ENCODE peak calls at places on chromosomes 11 and 22, in four cellular contexts. K is breast epithelium, U is tibial nerve, W is prostate gland. G is an unnamed sample. For H3K4me1, the result is how much of the 10 kb centered on the place peaks cover.

GRCh38 chr11:36411202-36411640 is 98.9 kb downstream of the TRAF6 start:
- DNase-seq in K (no peak), U (no peak), W (no peak), G (no peak)

GRCh38 chr11:115170133-115170815 is 333.9 kb downstream of the CADM1 start:
- DNase-seq in K (no peak), U (no peak), W (no peak), G (peak)

GRCh38 chr22:36913431-36914382 is at the start of gene CSF2RB:
- DNase-seq in K (no peak), U (no peak), W (no peak), G (no peak)

GRCh38 chr11:71420455-71421241 is 27.5 kb downstream of the DHCR7 start:
- DNase-seq in K (no peak), U (no peak), W (peak), G (peak)

GRCh38 chr11:2791521-2792375 is 92.0 kb upstream of the KCNQ1OT1 start:
- DNase-seq in K (peak), U (peak), W (no peak), G (peak)

GRCh38 chr11:111047376-111047775 is 198.1 kb upstream of the POU2AF2 start:
- DNase-seq in K (no peak), U (no peak), W (no peak), G (no peak)

GRCh38 chr11:112129656-112130055 is 34.2 kb downstream of the IL18 start:
- DNase-seq in K (no peak), U (no peak), W (no peak), G (no peak)

GRCh38 chr11:50155508-50155907 is 122.8 kb downstream of the OR4C45 start:
- DNase-seq in K (no peak), U (no peak), W (no peak), G (no peak)

GRCh38 chr11:19980957-19981669 is 179.2 kb downstream of the DBX1 start:
- DNase-seq in K (no peak), U (no peak), W (peak), G (peak)

GRCh38 chr22:32534252-32535215 is 59.9 kb downstream of the FBXO7 start:
- DNase-seq in K (no peak), U (no peak), W (no peak), G (no peak)

GRCh38 chr22:17808688-17809403 is 34.6 kb upstream of the BID start:
- DNase-seq in K (no peak), U (no peak), W (no peak), G (no peak)

GRCh38 chr11:14973621-14974020 is 1.5 kb upstream of the CALCA start:
- DNase-seq in K (no peak), U (no peak), W (no peak), G (peak)

GRCh38 chr11:19698493-19699292 is 13.9 kb upstream of the NAV2 start:
- DNase-seq in K (no peak), U (no peak), W (no peak), G (no peak)

GRCh38 chr11:61554172-61554988 is 26.5 kb downstream of the SYT7 start:
- DNase-seq in K (no peak), U (no peak), W (no peak), G (no peak)

GRCh38 chr11:30730011-30730410 is 143.9 kb upstream of the MPPED2 start:
- DNase-seq in K (no peak), U (no peak), W (no peak), G (no peak)

GRCh38 chr11:125588505-125588904 is 4.1 kb upstream of the STT3A start:
- DNase-seq in K (no peak), U (no peak), W (no peak), G (no peak)

GRCh38 chr11:123061403-123062157 is at the start of gene HSPA8:
- DNase-seq in K (peak), U (peak), W (peak), G (peak)

GRCh38 chr22:47355776-47356432 is 593.5 kb downstream of the TBC1D22A start:
- DNase-seq in K (no peak), U (no peak), W (no peak), G (no peak)

GRCh38 chr22:43541462-43542407 is 129.9 kb downstream of the MPPED1 start:
- DNase-seq in K (no peak), U (no peak), W (no peak), G (no peak)

GRCh38 chr11:76800466-76801200 is 17.5 kb downstream of the TSKU start:
- DNase-seq in K (no peak), U (no peak), W (no peak), G (no peak)

GRCh38 chr22:39149915-39150847 is 2.3 kb downstream of the CBX7 start:
- DNase-seq in K (no peak), U (peak), W (no peak), G (peak)
- H3K4me1 ChIP-seq in K (under half), U (under half), W (under half), G (under half)

GRCh38 chr11:65382036-65382803 is at the start of gene SLC25A45:
- DNase-seq in K (peak), U (peak), W (peak), G (peak)
- TF ChIP-seq POLR2A in K (peak), U (peak), W (peak), G (peak)

DNA sequence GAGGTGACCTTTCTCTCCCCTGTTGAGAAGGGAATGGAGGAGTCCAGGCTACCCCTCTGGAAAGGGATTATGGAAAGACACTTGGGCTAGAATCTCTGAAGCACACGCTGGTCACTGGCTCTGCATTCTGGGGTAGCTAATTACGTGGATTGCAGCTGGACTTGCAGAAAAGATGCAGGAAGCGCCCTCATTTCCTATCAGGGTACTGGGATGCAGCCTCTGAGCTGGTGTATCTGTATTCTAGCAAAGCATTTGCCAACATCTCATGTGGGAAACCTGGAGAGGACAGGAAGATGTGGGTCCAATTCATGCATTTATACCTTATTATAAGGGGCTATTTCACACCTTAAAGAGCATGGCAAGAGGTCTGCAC is 44.3 kb downstream of the CD82 start:
- DNase-seq in K (no peak), U (no peak), W (no peak), G (no peak)
- H3K4me1 ChIP-seq in K (under half), U (under half), W (under half), G (under half)

DNA sequence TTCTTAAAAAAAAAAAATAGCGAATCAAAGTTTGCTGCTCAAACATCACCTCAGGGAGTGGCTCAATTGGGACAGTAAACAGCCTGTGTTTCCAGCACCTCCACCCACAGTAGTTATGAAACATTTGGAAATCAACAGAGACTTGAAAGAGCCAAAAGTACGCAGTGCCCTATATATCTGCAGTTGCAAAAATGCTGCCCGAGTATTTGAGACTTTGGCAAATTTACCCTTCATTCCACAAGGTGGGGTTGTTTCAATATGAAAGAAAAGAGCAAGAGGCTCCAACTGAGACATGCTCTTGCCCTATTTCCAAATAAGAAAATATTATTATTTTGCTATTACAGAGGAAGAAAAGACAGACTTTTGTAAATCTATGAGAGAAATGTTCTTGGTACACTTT is 851.1 kb upstream of the RAG2 start:
- DNase-seq in K (no peak), U (no peak), W (no peak), G (no peak)
- TF ChIP-seq POLR2A in K (no peak), U (no peak), W (no peak), G (no peak)